ENCODE peak calls at places on chromosomes 1 and 21, in six cellular contexts. T is transverse colon, G is uterus, F is cardiac muscle cell, V is HCT116, E is prostate gland. C is an unnamed sample.

GRCh38 chr1:175618559-175618958 is 124.8 kb downstream of the TNR start:
- DNase-seq in T (no peak), G (no peak), F (no peak), V (no peak), E (no peak), C (no peak)

GRCh38 chr1:206905295-206906164 is 8.3 kb downstream of the IL24 start:
- DNase-seq in T (no peak), G (no peak), F (no peak), V (peak; percentile 31), E (no peak), C (no peak)

GRCh38 chr1:196114193-196114592 is 494.0 kb downstream of the KCNT2 start:
- DNase-seq in T (no peak), G (no peak), F (no peak), V (no peak), E (no peak), C (no peak)

GRCh38 chr1:59238535-59238934 is 58.4 kb upstream of the FGGY start:
- DNase-seq in T (no peak), G (no peak), F (no peak), V (no peak), E (no peak), C (no peak)

GRCh38 chr1:169511339-169512028 is 25.7 kb upstream of the SLC19A2 start:
- DNase-seq in T (no peak), G (peak; percentile 48), F (no peak), V (no peak), E (no peak), C (no peak)

GRCh38 chr1:234772345-234773147 is 162.6 kb upstream of the IRF2BP2 start:
- DNase-seq in T (peak; percentile 80), G (peak; percentile 54), F (peak; percentile 50), V (peak; percentile 97), E (peak; percentile 67), C (no peak)

GRCh38 chr1:28601696-28602095 is 9.6 kb downstream of the RAB42 start:
- DNase-seq in T (no peak), G (no peak), F (no peak), V (peak; percentile 66), E (no peak), C (no peak)

GRCh38 chr21:41319273-41319672 is 2.7 kb downstream of the FAM3B start:
- DNase-seq in T (peak; percentile 37), G (no peak), F (no peak), V (no peak), E (no peak), C (no peak)

GRCh38 chr1:15125101-15125745 is 28.3 kb upstream of the TMEM51 start:
- DNase-seq in T (no peak), G (no peak), F (no peak), V (no peak), E (no peak), C (no peak)

GRCh38 chr21:45912611-45913415 is 68.8 kb upstream of the COL6A1 start:
- DNase-seq in T (no peak), G (no peak), F (no peak), V (no peak), E (no peak), C (no peak)

GRCh38 chr21:45138199-45139002 is 64.0 kb downstream of the ADARB1 start:
- DNase-seq in T (peak; percentile 69), G (peak; percentile 61), F (peak; percentile 81), V (peak; percentile 52), E (no peak), C (peak; percentile 70)

GRCh38 chr1:164756741-164757140 is 197.8 kb downstream of the PBX1 start:
- DNase-seq in T (no peak), G (no peak), F (no peak), V (no peak), E (no peak), C (no peak)

GRCh38 chr1:26281971-26282693 is 2.2 kb downstream of the SH3BGRL3 start:
- DNase-seq in T (peak; percentile 11), G (no peak), F (peak; percentile 74), V (no peak), E (no peak), C (no peak)

GRCh38 chr1:214476958-214477870 is 74.2 kb downstream of the PTPN14 start:
- DNase-seq in T (no peak), G (no peak), F (peak; percentile 57), V (no peak), E (peak; percentile 43), C (no peak)

GRCh38 chr21:45148316-45149000 is 74.1 kb downstream of the ADARB1 start:
- DNase-seq in T (no peak), G (no peak), F (no peak), V (no peak), E (no peak), C (no peak)

GRCh38 chr1:162033445-162033844 is 9.8 kb upstream of the OLFML2B start:
- DNase-seq in T (no peak), G (no peak), F (no peak), V (no peak), E (no peak), C (no peak)

GRCh38 chr21:37565530-37566223 is 199.1 kb downstream of the DYRK1A start:
- DNase-seq in T (no peak), G (no peak), F (no peak), V (no peak), E (no peak), C (no peak)

DNA sequence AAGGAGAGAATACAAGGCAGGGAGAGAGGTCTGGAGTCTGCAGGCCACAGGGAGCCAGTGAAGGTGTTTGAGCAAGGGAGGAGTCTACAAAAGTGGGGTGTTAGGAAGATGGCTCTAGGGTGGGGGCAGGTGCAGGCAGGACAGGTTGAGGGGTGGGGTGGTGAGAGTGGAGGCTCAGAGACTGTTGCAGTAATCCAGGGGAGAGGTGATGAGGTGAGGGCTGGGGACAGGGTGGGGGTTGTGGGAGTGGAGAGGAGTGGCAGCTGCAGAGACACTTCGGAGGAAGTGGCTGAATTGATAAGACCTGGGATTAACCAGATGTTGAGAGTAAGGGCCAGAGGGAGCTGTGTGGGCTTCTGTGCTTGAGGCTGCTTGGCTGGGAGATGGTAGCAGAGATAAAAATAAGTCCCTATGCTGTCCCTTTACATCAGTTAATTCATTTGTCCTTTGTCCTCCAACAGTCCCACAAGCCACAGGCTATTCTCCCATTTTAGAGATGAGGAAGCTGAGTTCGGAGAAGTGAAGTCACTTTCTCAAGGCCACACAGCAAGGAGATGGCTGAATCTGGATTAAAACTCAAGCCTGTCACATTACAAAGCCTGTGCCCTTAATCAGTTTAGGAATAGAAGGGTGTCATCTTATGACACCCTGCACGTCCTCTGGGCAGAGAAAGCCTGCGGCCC is 54.8 kb upstream of the SYNC start:
- DNase-seq in T (peak; percentile 67), G (no peak), F (no peak), V (no peak), E (no peak), C (no peak)
- H3K4me1 ChIP-seq in T (peaks cover 92% of the 10 kb centered on the region), G (peaks cover 4% of the 10 kb centered on the region), F (peaks cover 38% of the 10 kb centered on the region), V (peaks cover 86% of the 10 kb centered on the region), E (peaks cover 18% of the 10 kb centered on the region), C (peaks cover 40% of the 10 kb centered on the region)

DNA sequence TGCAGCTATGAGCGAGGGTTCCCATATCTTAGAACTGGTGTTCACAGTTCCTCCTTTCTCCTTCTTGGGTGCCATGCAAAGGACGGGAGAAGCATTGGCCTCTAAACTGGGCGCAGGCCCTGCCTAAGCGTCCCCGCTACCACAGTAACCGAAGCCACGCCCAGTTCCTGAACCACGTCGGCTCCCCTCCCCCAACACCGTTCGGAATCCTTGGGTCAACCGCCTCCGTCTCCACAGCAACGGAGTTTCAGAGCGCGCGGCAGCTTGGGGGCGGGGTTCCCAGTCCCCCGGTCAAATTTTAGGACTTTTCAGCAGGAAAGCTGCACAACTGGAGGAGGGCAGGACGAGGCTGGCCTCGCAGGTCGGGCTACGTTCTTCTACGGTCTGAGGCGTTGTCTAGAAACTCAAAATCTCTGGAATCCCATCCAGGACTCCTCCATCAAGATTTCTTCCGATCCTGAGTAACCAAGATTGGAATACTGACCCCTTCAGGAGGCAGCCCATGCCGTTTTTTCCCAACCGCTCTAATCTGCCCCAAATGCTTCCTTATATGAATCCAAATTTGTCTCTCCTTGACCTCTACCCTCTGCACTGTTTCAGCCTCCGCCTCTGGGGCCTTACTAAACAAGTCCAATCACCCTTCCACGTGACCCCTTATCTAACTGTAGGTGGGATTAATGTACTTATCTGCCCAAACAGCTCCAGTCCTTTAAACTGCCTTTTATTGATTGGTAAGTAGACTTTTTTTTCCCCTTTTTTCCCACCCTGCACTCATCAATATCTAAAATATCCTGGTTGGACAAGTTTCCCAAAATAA is at the start of gene SPAG17:
- DNase-seq in T (peak; percentile 48), G (peak; percentile 40), F (peak; percentile 88), V (no peak), E (peak; percentile 14), C (peak; percentile 38)
- H3K4me3 ChIP-seq in T (no peak within 1 kb of the TSS), G (peak within 1 kb of the TSS; percentile 17), F (peak within 1 kb of the TSS; percentile 40), V (no peak within 1 kb of the TSS), E (peak within 1 kb of the TSS; percentile 12), C (peak within 1 kb of the TSS; percentile 45)

GRCh38 chr1:157696966-157697628 is 3.5 kb downstream of the FCRL3 start:
- DNase-seq in T (no peak), G (no peak), F (no peak), V (no peak), E (no peak), C (no peak)

GRCh38 chr1:157695417-157695816 is 5.2 kb downstream of the FCRL3 start:
- DNase-seq in T (no peak), G (no peak), F (no peak), V (no peak), E (no peak), C (no peak)

GRCh38 chr1:157691285-157691920 is 9.2 kb downstream of the FCRL3 start:
- DNase-seq in T (no peak), G (no peak), F (peak; percentile 35), V (peak; percentile 21), E (no peak), C (no peak)
- TF ChIP-seq CTCF in T (peak; percentile 24), G (no peak), F (peak; percentile 54), V (peak; percentile 57), E (no peak), C (peak; percentile 61)

DNA sequence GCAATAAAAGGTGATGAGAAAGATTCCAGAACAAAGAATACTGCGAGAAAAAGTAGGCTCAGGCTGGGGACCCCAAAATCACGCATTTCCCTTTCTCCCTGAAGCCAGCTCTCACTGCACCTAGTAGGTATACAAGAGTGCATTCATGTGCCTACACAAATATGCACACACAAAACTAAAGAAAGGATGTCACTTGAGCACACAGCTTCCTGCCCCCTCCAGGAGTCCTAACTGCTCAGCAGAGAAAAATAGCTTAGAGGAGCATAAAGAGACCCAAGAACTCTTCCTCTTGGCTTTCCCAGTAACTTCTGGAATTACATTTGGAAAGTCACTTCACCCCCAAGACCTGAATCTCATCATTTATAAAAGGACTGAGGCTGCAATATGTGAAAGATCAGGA is 38.0 kb downstream of the JAK1 start:
- DNase-seq in T (no peak), G (no peak), F (no peak), V (no peak), E (no peak), C (no peak)
- H3K4me1 ChIP-seq in T (peaks cover 43% of the 10 kb centered on the region), G (no peaks in the 10 kb centered on the region), F (peaks cover 4% of the 10 kb centered on the region), V (peaks cover 19% of the 10 kb centered on the region), E (no peaks in the 10 kb centered on the region), C (peaks cover 29% of the 10 kb centered on the region)

DNA sequence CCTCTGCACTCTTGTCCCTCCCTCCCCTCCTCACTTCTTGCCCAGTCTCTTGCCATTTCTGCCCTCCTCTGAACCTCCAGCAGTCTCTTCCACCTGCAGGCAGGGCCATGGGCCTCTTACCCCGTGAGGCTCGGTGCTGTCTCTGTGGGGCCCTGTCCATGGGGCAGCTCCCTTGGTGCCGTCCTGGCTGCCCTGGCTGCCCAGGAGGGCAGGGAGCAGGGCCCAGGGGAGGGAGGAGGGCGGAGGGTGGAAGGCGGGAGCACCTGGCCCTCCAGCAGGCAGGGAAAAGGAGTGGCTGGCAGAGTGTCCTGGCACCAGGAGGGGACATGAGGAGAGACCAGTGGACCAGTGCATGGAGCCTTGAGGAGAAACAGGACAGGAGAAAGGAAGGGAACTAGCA is at the start of gene RORC:
- DNase-seq in T (peak; percentile 79), G (no peak), F (no peak), V (no peak), E (peak; percentile 83), C (peak; percentile 94)
- H3K4me3 ChIP-seq in T (peak within 1 kb of the TSS; percentile 43), G (no peak within 1 kb of the TSS), F (no peak within 1 kb of the TSS), V (peak within 1 kb of the TSS; percentile 29), E (peak within 1 kb of the TSS; percentile 47), C (peak within 1 kb of the TSS; percentile 57)

GRCh38 chr21:17688912-17689874 is 76.5 kb upstream of the BTG3 start:
- DNase-seq in T (peak; percentile 42), G (peak; percentile 85), F (no peak), V (peak; percentile 4), E (peak; percentile 49), C (no peak)
- TF ChIP-seq CTCF in T (no peak), G (no peak), F (no peak), V (peak; percentile 44), E (peak; percentile 22), C (no peak)

C was measured in right lobe of liver.